ENCODE peak calls at places on chromosomes 2 and 18, in six cellular contexts. G, S, N, A, H and E are unnamed samples.

GRCh38 chr2:205834776-205835175 is 152.5 kb downstream of the NRP2 start:
- DNase-seq in G (no peak), S (no peak), N (no peak), A (no peak), H (no peak), E (no peak)

GRCh38 chr18:13136689-13137040 is 81.9 kb upstream of the LDLRAD4 start:
- DNase-seq in G (no peak), S (no peak), N (peak), A (no peak), H (no peak), E (peak)

GRCh38 chr18:77557030-77557429 is 307.4 kb downstream of the GALR1 start:
- DNase-seq in G (no peak), S (no peak), N (no peak), A (no peak), H (no peak), E (no peak)

GRCh38 chr2:19114754-19115231 is 243.6 kb downstream of the OSR1 start:
- DNase-seq in G (no peak), S (no peak), N (no peak), A (no peak), H (no peak), E (no peak)

GRCh38 chr2:14257801-14258507 is 374.6 kb upstream of the LRATD1 start:
- DNase-seq in G (no peak), S (no peak), N (no peak), A (no peak), H (no peak), E (no peak)

GRCh38 chr2:213085538-213085937 is 65.9 kb downstream of the IKZF2 start:
- DNase-seq in G (no peak), S (no peak), N (no peak), A (no peak), H (no peak), E (peak)

GRCh38 chr2:200509227-200509607 is 651 bp downstream of the KCTD18 start:
- DNase-seq in G (no peak), S (no peak), N (peak), A (no peak), H (no peak), E (peak)

GRCh38 chr2:232598293-232598692 is 35.1 kb upstream of the EFHD1 start:
- DNase-seq in G (no peak), S (no peak), N (no peak), A (no peak), H (no peak), E (no peak)

GRCh38 chr2:197075754-197076337 is 149.3 kb upstream of the PGAP1 start:
- DNase-seq in G (no peak), S (no peak), N (peak), A (no peak), H (no peak), E (no peak)

GRCh38 chr2:134327367-134327766 is 73.5 kb downstream of the MGAT5 start:
- DNase-seq in G (no peak), S (no peak), N (no peak), A (no peak), H (no peak), E (no peak)

GRCh38 chr2:240579771-240580614 is 6.5 kb upstream of the CAPN10 start:
- DNase-seq in G (peak), S (no peak), N (peak), A (peak), H (peak), E (peak)

GRCh38 chr2:145744541-145745386 is 1224.8 kb upstream of the ZEB2 start:
- DNase-seq in G (peak), S (no peak), N (no peak), A (no peak), H (no peak), E (no peak)

GRCh38 chr2:100248044-100248330 is 74.3 kb downstream of the LONRF2 start:
- DNase-seq in G (no peak), S (no peak), N (no peak), A (no peak), H (no peak), E (no peak)

GRCh38 chr2:207725815-207726578 is 14.6 kb downstream of the CCNYL1 start:
- DNase-seq in G (no peak), S (no peak), N (peak), A (no peak), H (no peak), E (peak)

GRCh38 chr2:80256396-80257167 is 48.0 kb downstream of the LRRTM1 start:
- DNase-seq in G (no peak), S (peak), N (no peak), A (no peak), H (no peak), E (peak)

GRCh38 chr2:68103026-68103425 is 40.2 kb upstream of the C1D start:
- DNase-seq in G (no peak), S (no peak), N (no peak), A (no peak), H (no peak), E (no peak)

GRCh38 chr18:63979409-63979908 is 9.6 kb downstream of the SERPINB8 start:
- DNase-seq in G (peak), S (no peak), N (peak), A (peak), H (no peak), E (peak)

GRCh38 chr18:32974421-32975165 is 201.8 kb upstream of the KLHL14 start:
- DNase-seq in G (peak), S (no peak), N (no peak), A (no peak), H (no peak), E (no peak)

GRCh38 chr2:54946220-54946568 is 104.1 kb downstream of the RTN4 start:
- DNase-seq in G (no peak), S (no peak), N (no peak), A (no peak), H (no peak), E (no peak)

GRCh38 chr2:86638712-86639111 is 15.0 kb upstream of the RNF103 start:
- DNase-seq in G (no peak), S (no peak), N (no peak), A (no peak), H (no peak), E (no peak)